ENCODE peak calls at places on chromosome 1, in seven cellular contexts. Y is mammary epithelial cell; M is OCI-LY7; O is pancreas; C is T follicular helper cell; B is C1 segment of cervical spinal cord; V is stimulated activated CD4-positive, alpha-beta T cell treated with anti-CD3 and anti-CD28 coated beads, Interleukin-15, amount 100 ng/mL, for 24 hours. D is an unnamed sample.

GRCh38 chr1:82813351-82813750 is 1012.6 kb downstream of the ADGRL2 start:
- DNase-seq in Y (no peak), M (no peak), O (no peak), C (no peak), B (no peak), V (no peak), D (no peak)

GRCh38 chr1:235607284-235607683 is 42.3 kb downstream of the GNG4 start:
- DNase-seq in Y (no peak), M (no peak), O (no peak), C (no peak), B (no peak), V (no peak), D (no peak)

GRCh38 chr1:204249736-204250427 is 36.1 kb upstream of the GOLT1A start:
- DNase-seq in Y (no peak), M (no peak), O (no peak), C (no peak), B (no peak), V (no peak), D (no peak)

GRCh38 chr1:113683384-113684152 is 75.7 kb downstream of the PHTF1 start:
- DNase-seq in Y (no peak), M (no peak), O (no peak), C (no peak), B (no peak), V (no peak), D (no peak)

GRCh38 chr1:109793089-109793485 is 29.4 kb upstream of the EPS8L3 start:
- DNase-seq in Y (no peak), M (no peak), O (no peak), C (no peak), B (no peak), V (no peak), D (no peak)

GRCh38 chr1:185091480-185091879 is 46.1 kb downstream of the RNF2 start:
- DNase-seq in Y (no peak), M (no peak), O (no peak), C (no peak), B (no peak), V (no peak), D (no peak)

GRCh38 chr1:29878501-29878900 is 642.2 kb downstream of the PTPRU start:
- DNase-seq in Y (no peak), M (no peak), O (no peak), C (no peak), B (no peak), V (no peak), D (no peak)

GRCh38 chr1:58881471-58881994 is 97.7 kb upstream of the JUN start:
- DNase-seq in Y (peak; percentile 82), M (no peak), O (peak; percentile 78), C (no peak), B (no peak), V (no peak), D (peak; percentile 15)